ENCODE peak calls at places on chromosomes 12 and 14, in eight cellular contexts. O is suprapubic skin, M is heart left ventricle, K is transverse colon, V is MM.1S, X is ovary, J is left lung, F is GM23338. G is an unnamed sample. For H3K4me1, the result is how much of the 10 kb centered on the place peaks cover.

GRCh38 chr14:99321955-99322730 is 50.1 kb upstream of the BCL11B start:
- DNase-seq in X (no peak), V (no peak), F (no peak), O (peak), M (no peak), J (no peak), K (no peak), G (no peak)

GRCh38 chr14:92093320-92093719 is 13.1 kb downstream of the ATXN3 start:
- DNase-seq in K (no peak), V (no peak), O (no peak), X (no peak), J (no peak), F (peak), M (no peak), G (no peak)

GRCh38 chr14:101411770-101412169 is 149.5 kb upstream of the DIO3 start:
- DNase-seq in K (no peak), M (no peak), X (no peak), F (no peak), V (no peak), O (no peak), J (no peak), G (no peak)

GRCh38 chr12:105368047-105368646 is 37.7 kb downstream of the C12orf75 start:
- DNase-seq in K (no peak), V (no peak), X (no peak), J (no peak), M (no peak), O (no peak), F (peak), G (no peak)

GRCh38 chr12:70920251-70920851 is at the start of gene PTPRR:
- DNase-seq in O (no peak), V (no peak), J (peak), F (peak), X (peak), K (no peak), M (no peak), G (no peak)

GRCh38 chr12:111027431-111027830 is 107.1 kb upstream of the MYL2 start:
- DNase-seq in J (no peak), F (no peak), O (no peak), X (no peak), M (no peak), V (no peak), K (no peak), G (no peak)

GRCh38 chr12:4450551-4451112 is 5.0 kb upstream of the FGF6 start:
- DNase-seq in O (no peak), X (no peak), V (no peak), J (no peak), M (no peak), K (no peak), F (peak), G (no peak)

GRCh38 chr12:3381059-3382047 is 109.7 kb upstream of the PRMT8 start:
- DNase-seq in V (no peak), X (peak), F (no peak), K (no peak), O (no peak), M (no peak), J (no peak), G (no peak)

GRCh38 chr14:99677231-99677891 is 6.7 kb upstream of the CYP46A1 start:
- DNase-seq in X (no peak), K (no peak), J (no peak), O (peak), M (no peak), V (no peak), F (no peak), G (no peak)

GRCh38 chr14:95701846-95702221 is 12.1 kb downstream of the TCL1A start:
- DNase-seq in X (no peak), V (no peak), F (peak), J (no peak), K (no peak), O (no peak), M (no peak), G (no peak)

GRCh38 chr12:100215209-100215608 is 14.6 kb downstream of the ACTR6 start:
- DNase-seq in X (no peak), O (no peak), V (no peak), F (no peak), J (no peak), M (no peak), K (no peak), G (no peak)
- H3K4me1 ChIP-seq in X (under half), O (under half), V (under half), F (under half), J (under half), M (under half), K (under half), G (under half)

DNA sequence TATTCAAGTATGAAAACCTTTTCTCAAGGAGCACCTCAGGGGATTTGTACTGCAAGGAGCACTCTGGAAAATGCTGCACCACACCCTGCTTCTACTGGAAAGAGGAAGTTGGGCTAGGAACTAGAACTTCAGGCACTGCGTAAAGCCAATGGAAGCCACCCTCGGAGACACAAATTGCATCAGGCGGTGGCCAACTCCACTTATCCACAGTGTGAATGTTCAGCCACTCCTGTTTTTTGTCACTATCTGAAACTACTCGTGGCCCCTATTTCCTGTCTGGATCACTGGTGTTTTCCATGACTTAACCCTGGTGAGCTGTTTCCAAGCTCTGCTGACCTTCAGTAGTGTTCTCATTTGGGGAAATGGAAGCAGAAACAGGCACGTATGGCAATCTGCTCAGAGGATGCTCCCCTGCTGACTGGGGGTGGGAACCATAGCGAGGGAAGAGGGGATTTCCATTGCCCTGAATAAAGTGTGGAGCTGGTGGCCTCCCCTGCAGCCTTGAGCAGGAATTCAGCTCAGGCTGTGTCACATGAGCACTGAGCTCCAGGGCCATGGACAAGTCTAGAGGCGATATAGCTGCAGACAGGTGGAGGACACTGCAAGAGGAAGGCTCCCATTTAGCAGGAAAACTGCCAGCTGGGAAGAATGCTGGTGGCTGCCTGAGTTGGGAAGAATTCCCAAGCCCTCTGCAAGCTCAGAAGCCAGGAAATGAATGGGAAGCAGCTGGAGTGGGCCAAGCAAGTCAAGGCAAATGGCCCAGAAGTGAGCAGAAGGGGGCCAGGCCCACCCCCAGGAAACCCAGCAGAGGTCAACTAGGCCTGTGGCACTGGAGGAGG is 50.5 kb upstream of the RAP1B start:
- DNase-seq in K (no peak), X (no peak), V (no peak), M (peak), O (no peak), J (no peak), F (peak), G (no peak)
- H3K4me1 ChIP-seq in K (under half), X (under half), V (under half), M (under half), O (under half), J (under half), F (under half), G (under half)

GRCh38 chr12:124917841-124918621 is 3.6 kb upstream of the UBC start:
- DNase-seq in F (no peak), O (peak), K (no peak), V (peak), J (no peak), X (no peak), M (no peak), G (no peak)

GRCh38 chr12:124917135-124917840 is 2.8 kb upstream of the UBC start:
- DNase-seq in O (peak), F (peak), V (peak), J (peak), X (peak), K (peak), M (peak), G (peak)

GRCh38 chr12:124920353-124920935 is 6.0 kb upstream of the UBC start:
- DNase-seq in M (no peak), V (no peak), O (peak), K (no peak), F (peak), X (no peak), J (no peak), G (no peak)

GRCh38 chr12:124921200-124922008 is 7.0 kb upstream of the UBC start:
- DNase-seq in M (peak), J (no peak), O (peak), X (peak), K (peak), F (peak), V (peak), G (peak)

DNA sequence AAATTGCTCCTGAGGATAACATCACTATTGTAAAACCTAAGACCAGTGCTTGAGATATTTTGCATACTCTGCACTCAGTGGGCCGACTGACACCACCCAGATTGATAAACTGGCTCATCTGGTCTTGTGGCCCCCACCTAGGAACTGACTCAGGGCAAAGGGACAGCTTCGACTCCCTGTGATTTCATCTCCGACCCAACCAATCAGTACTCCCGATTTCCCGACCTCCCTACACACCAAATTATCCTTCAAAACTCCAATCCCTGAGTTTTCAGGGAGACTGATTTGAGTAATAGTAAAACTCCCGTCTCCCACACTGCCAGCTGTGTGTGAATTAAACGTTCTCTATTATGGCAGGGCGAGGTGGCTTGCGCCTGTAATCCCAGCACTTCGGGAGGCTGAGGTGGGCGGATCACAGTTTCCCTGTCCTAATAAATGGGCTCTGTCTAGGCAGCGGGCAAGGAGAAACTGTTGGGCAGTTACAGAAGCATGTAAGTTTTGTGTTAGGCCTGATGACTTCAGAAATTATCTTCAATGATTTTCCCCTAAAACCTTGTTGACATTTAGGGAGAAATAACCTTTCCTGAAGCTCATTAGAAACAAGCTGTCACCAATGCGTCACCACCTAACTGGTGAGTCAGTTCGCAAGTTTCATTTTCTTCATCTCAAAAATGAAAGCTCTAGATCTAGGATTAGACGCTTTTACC is 5.3 kb upstream of the UBC start:
- DNase-seq in K (no peak), J (no peak), O (no peak), M (no peak), V (peak), F (no peak), X (no peak), G (peak)
- H3K4me1 ChIP-seq in K (under half), J (under half), O (half or more), M (half or more), V (under half), F (half or more), X (under half), G (half or more)

DNA sequence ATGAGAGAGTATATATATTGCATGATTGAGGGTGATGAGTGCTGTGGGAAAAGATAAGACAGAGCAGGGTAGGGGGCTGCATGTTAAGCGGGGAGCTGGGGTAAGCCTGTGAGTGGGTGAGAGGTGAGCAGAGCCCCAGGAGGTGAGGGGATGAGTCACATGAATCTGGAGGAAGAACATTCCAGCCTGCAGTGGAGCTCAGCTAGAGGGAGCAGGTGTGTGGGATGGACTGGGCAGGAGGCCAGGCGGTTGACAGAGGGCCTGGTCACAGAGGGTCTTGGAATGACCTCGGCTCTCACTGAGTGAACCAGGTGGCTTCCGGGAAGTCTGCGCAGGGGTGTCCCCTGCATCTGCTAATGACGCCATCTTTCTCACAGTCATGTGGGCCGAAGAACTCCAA is 44.4 kb downstream of the GIT2 start:
- DNase-seq in O (no peak), K (no peak), J (no peak), X (peak), M (peak), V (no peak), F (no peak), G (no peak)
- H3K4me1 ChIP-seq in O (under half), K (under half), J (under half), X (under half), M (half or more), V (under half), F (under half), G (under half)